ENCODE peak calls at places on chromosome 1, in ten cellular contexts. M is RWPE1; X is H1; Z is GM12865; R is B cell; N is tibial nerve; S is left lung; I is CD4-positive, alpha-beta T cell; H is fibroblast of lung; W is MM.1S. C is an unnamed sample.

GRCh38 chr1:222243902-222244301 is 304.0 kb downstream of the HHIPL2 start:
- DNase-seq in W (no peak), I (no peak), H (peak; percentile 28), Z (no peak), N (no peak), S (no peak), M (peak; percentile 43), R (no peak), X (no peak), C (no peak)

GRCh38 chr1:19758227-19758830 is 41.4 kb downstream of the TMCO4 start:
- DNase-seq in M (peak; percentile 78), X (no peak), N (no peak), W (peak; percentile 9), R (no peak), S (no peak), I (no peak), Z (no peak), H (peak; percentile 96), C (no peak)

GRCh38 chr1:56417636-56418035 is 161.7 kb downstream of the PLPP3 start:
- DNase-seq in N (no peak), H (no peak), S (no peak), W (no peak), M (no peak), R (no peak), Z (no peak), I (no peak), X (no peak), C (no peak)

GRCh38 chr1:67013573-67013972 is 40.4 kb downstream of the SLC35D1 start:
- DNase-seq in M (peak; percentile 25), W (peak; percentile 67), S (no peak), N (no peak), R (no peak), H (peak; percentile 88), X (no peak), Z (no peak), I (no peak), C (no peak)

GRCh38 chr1:195951313-195951712 is 656.9 kb downstream of the KCNT2 start:
- DNase-seq in I (no peak), N (no peak), Z (no peak), W (no peak), H (no peak), R (no peak), X (no peak), S (no peak), M (no peak), C (no peak)

GRCh38 chr1:150028322-150028721 is 17.8 kb upstream of the OTUD7B start:
- DNase-seq in X (no peak), R (no peak), S (no peak), W (no peak), Z (no peak), H (no peak), N (no peak), M (no peak), I (no peak), C (no peak)

GRCh38 chr1:150516050-150516591 is 569 bp downstream of the FALEC start:
- DNase-seq in Z (peak; percentile 29), N (no peak), S (no peak), M (no peak), X (no peak), R (no peak), W (peak; percentile 20), I (no peak), H (peak; percentile 29), C (no peak)

GRCh38 chr1:33128781-33129180 is 47.8 kb downstream of the AZIN2 start:
- DNase-seq in Z (no peak), I (peak; percentile 12), R (no peak), S (no peak), W (no peak), N (no peak), X (no peak), H (no peak), M (no peak), C (no peak)

GRCh38 chr1:3352084-3352951 is 102.1 kb upstream of the ARHGEF16 start:
- DNase-seq in M (no peak), W (no peak), S (no peak), I (no peak), N (no peak), X (no peak), R (no peak), H (peak; percentile 91), Z (no peak), C (no peak)

GRCh38 chr1:202576816-202577215 is 133.4 kb downstream of the SYT2 start:
- DNase-seq in R (no peak), I (no peak), N (no peak), Z (no peak), S (no peak), W (no peak), H (peak; percentile 92), M (no peak), X (no peak), C (no peak)

GRCh38 chr1:205505076-205505729 is 734 bp downstream of the CDK18 start:
- DNase-seq in Z (no peak), M (peak; percentile 65), S (no peak), N (no peak), H (no peak), R (no peak), W (no peak), X (no peak), I (no peak), C (no peak)
- TF ChIP-seq CTCF in Z (no peak), M (no peak), S (no peak), N (no peak), H (no peak), R (no peak), W (no peak), X (peak; percentile 6), I (no peak), C (no peak)

DNA sequence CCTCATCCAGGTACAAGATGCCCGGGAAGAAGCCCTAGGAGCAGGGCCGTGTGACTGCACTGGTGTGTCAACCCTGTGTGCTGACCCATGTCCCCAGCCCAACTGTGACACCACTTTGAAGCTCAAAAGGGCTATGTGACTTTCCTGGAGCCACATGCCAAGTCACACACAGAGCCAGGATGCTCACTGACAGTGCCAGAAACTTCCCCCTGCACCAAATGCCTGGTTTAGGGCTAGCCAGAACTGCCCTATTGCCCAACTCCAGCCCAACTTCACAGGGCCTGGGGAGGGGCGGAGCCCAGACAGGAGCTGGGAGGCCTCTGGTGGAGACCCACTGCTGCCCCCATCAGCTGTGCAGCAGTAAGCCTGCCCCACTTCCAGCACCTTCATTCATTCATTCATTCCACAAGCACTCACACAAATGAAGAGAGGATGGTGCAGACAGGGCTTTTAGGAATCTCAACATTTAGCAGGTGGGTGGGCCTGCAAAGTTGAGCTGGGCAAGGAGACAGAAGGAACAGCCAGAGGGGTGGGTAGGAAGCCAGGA is 36.7 kb downstream of the KCNQ4 start:
- DNase-seq in W (no peak), R (no peak), X (no peak), M (no peak), N (no peak), Z (no peak), H (no peak), I (no peak), S (no peak), C (no peak)
- TF ChIP-seq CTCF in W (no peak), R (no peak), X (peak; percentile 42), M (no peak), N (no peak), Z (no peak), H (no peak), I (no peak), S (no peak), C (no peak)

GRCh38 chr1:38873027-38873969 is at the start of gene MYCBP:
- DNase-seq in N (peak; percentile 87), W (peak; percentile 96), H (peak; percentile 92), I (peak; percentile 97), X (peak; percentile 96), S (peak; percentile 97), R (peak; percentile 96), Z (peak; percentile 99), M (peak; percentile 99), C (peak; percentile 99)
- TF ChIP-seq CTCF in N (no peak), W (no peak), H (no peak), I (no peak), X (peak; percentile 0), S (peak; percentile 37), R (no peak), Z (no peak), M (no peak), C (no peak)

GRCh38 chr1:145857170-145857569 is 1.7 kb downstream of the PIAS3 start:
- DNase-seq in N (no peak), W (no peak), M (no peak), Z (no peak), X (no peak), H (no peak), I (no peak), R (no peak), S (no peak), C (no peak)
- TF ChIP-seq CTCF in N (no peak), W (no peak), M (no peak), Z (no peak), X (no peak), H (no peak), I (no peak), R (no peak), S (no peak), C (no peak)

GRCh38 chr1:185595835-185596667 is 138.1 kb upstream of the HMCN1 start:
- DNase-seq in X (peak; percentile 23), I (peak; percentile 41), H (peak; percentile 29), R (peak; percentile 59), N (no peak), W (peak; percentile 71), S (no peak), Z (peak; percentile 74), M (peak; percentile 64), C (peak; percentile 46)
- TF ChIP-seq CTCF in X (peak; percentile 73), I (peak; percentile 48), H (peak; percentile 80), R (peak; percentile 76), N (peak; percentile 32), W (peak; percentile 94), S (peak; percentile 57), Z (peak; percentile 79), M (peak; percentile 74), C (peak; percentile 64)

DNA sequence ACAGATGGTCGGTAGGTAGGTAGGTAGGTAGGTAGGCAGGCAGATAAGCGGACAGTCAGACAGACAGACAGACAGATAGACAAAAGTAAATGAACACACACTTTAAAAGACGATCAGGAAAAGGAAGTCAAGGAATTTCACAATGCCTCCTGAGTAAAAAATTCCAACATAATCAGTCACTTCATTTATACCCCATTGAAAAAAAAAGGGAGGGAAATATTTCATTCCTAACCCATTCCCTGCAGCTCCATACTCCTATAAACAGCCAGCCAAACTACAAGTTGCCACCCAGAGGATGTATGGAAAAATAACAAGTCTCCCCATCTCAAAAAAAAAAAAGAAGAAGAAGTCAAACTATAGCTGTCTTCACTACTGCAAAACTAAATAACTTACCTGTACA is 43.4 kb downstream of the ZZZ3 start:
- DNase-seq in W (no peak), Z (no peak), X (no peak), H (peak; percentile 39), S (no peak), R (no peak), N (no peak), M (peak; percentile 75), I (no peak), C (no peak)
- TF ChIP-seq CTCF in W (no peak), Z (no peak), X (no peak), H (no peak), S (no peak), R (no peak), N (no peak), M (no peak), I (no peak), C (no peak)

C was measured in GM13976.